ENCODE peak calls at places on chromosomes 6 and 20, in six cellular contexts. One of them, this sample, is unnamed.

GRCh38 chr20:4815618-4816017 is 93.9 kb downstream of the PRND start:
- DNase-seq in GM10248: no peak
- DNase-seq in NCI-H460: no peak
- DNase-seq in activated naive CD4-positive, alpha-beta T cell treated with Interleukin-2 at 50 U/mL for 16 hours: no peak
- DNase-seq in HepG2: no peak
- DNase-seq in germinal center: peak
- DNase-seq in this sample: no peak

GRCh38 chr6:168123165-168123911 is 44.3 kb upstream of the FRMD1 start:
- DNase-seq in GM10248: no peak
- DNase-seq in NCI-H460: no peak
- DNase-seq in activated naive CD4-positive, alpha-beta T cell treated with Interleukin-2 at 50 U/mL for 16 hours: no peak
- DNase-seq in HepG2: no peak
- DNase-seq in germinal center: no peak
- DNase-seq in this sample: no peak

GRCh38 chr6:142846883-142847287 is 98.1 kb downstream of the HIVEP2 start:
- DNase-seq in GM10248: no peak
- DNase-seq in NCI-H460: no peak
- DNase-seq in activated naive CD4-positive, alpha-beta T cell treated with Interleukin-2 at 50 U/mL for 16 hours: no peak
- DNase-seq in HepG2: peak
- DNase-seq in germinal center: no peak
- DNase-seq in this sample: no peak

GRCh38 chr6:599946-600448 is 56.9 kb downstream of the HUS1B start:
- DNase-seq in GM10248: no peak
- DNase-seq in NCI-H460: no peak
- DNase-seq in activated naive CD4-positive, alpha-beta T cell treated with Interleukin-2 at 50 U/mL for 16 hours: no peak
- DNase-seq in HepG2: no peak
- DNase-seq in germinal center: no peak
- DNase-seq in this sample: no peak

GRCh38 chr20:36465109-36466080 is 75.9 kb upstream of the MYL9 start:
- DNase-seq in GM10248: no peak
- DNase-seq in NCI-H460: peak
- DNase-seq in activated naive CD4-positive, alpha-beta T cell treated with Interleukin-2 at 50 U/mL for 16 hours: peak
- DNase-seq in HepG2: peak
- DNase-seq in germinal center: no peak
- DNase-seq in this sample: peak

GRCh38 chr20:37406010-37406998 is 60.4 kb downstream of the SRC start:
- DNase-seq in GM10248: peak
- DNase-seq in NCI-H460: peak
- DNase-seq in activated naive CD4-positive, alpha-beta T cell treated with Interleukin-2 at 50 U/mL for 16 hours: peak
- DNase-seq in HepG2: no peak
- DNase-seq in germinal center: peak
- DNase-seq in this sample: peak

GRCh38 chr6:11854418-11855165 is 76.0 kb upstream of the ADTRP start:
- DNase-seq in GM10248: peak
- DNase-seq in NCI-H460: peak
- DNase-seq in activated naive CD4-positive, alpha-beta T cell treated with Interleukin-2 at 50 U/mL for 16 hours: no peak
- DNase-seq in HepG2: no peak
- DNase-seq in germinal center: no peak
- DNase-seq in this sample: peak

GRCh38 chr6:69732640-69733039 is 64.2 kb downstream of the LMBRD1 start:
- DNase-seq in GM10248: no peak
- DNase-seq in NCI-H460: no peak
- DNase-seq in activated naive CD4-positive, alpha-beta T cell treated with Interleukin-2 at 50 U/mL for 16 hours: no peak
- DNase-seq in HepG2: no peak
- DNase-seq in germinal center: no peak
- DNase-seq in this sample: no peak

GRCh38 chr6:81476881-81477280 is 275.6 kb downstream of the TENT5A start:
- DNase-seq in GM10248: no peak
- DNase-seq in NCI-H460: no peak
- DNase-seq in activated naive CD4-positive, alpha-beta T cell treated with Interleukin-2 at 50 U/mL for 16 hours: no peak
- DNase-seq in HepG2: no peak
- DNase-seq in germinal center: no peak
- DNase-seq in this sample: no peak

GRCh38 chr6:14108571-14109410 is 8.8 kb upstream of the CD83 start:
- DNase-seq in GM10248: peak
- DNase-seq in NCI-H460: no peak
- DNase-seq in activated naive CD4-positive, alpha-beta T cell treated with Interleukin-2 at 50 U/mL for 16 hours: peak
- DNase-seq in HepG2: no peak
- DNase-seq in germinal center: peak
- DNase-seq in this sample: peak

GRCh38 chr20:36342721-36343120 is 36.6 kb downstream of the DLGAP4 start:
- DNase-seq in GM10248: no peak
- DNase-seq in NCI-H460: no peak
- DNase-seq in activated naive CD4-positive, alpha-beta T cell treated with Interleukin-2 at 50 U/mL for 16 hours: no peak
- DNase-seq in HepG2: no peak
- DNase-seq in germinal center: no peak
- DNase-seq in this sample: no peak

GRCh38 chr20:35305682-35306556 is 13.7 kb upstream of the FAM83C start:
- DNase-seq in GM10248: no peak
- DNase-seq in NCI-H460: peak
- DNase-seq in activated naive CD4-positive, alpha-beta T cell treated with Interleukin-2 at 50 U/mL for 16 hours: peak
- DNase-seq in HepG2: peak
- DNase-seq in germinal center: no peak
- DNase-seq in this sample: peak

GRCh38 chr6:137112067-137112355 is 61.4 kb downstream of the IL22RA2 start:
- DNase-seq in GM10248: no peak
- DNase-seq in NCI-H460: no peak
- DNase-seq in activated naive CD4-positive, alpha-beta T cell treated with Interleukin-2 at 50 U/mL for 16 hours: no peak
- DNase-seq in HepG2: no peak
- DNase-seq in germinal center: no peak
- DNase-seq in this sample: no peak

GRCh38 chr20:45014671-45015415 is 48.5 kb downstream of the STK4 start:
- DNase-seq in GM10248: no peak
- DNase-seq in NCI-H460: no peak
- DNase-seq in activated naive CD4-positive, alpha-beta T cell treated with Interleukin-2 at 50 U/mL for 16 hours: no peak
- DNase-seq in HepG2: no peak
- DNase-seq in germinal center: no peak
- DNase-seq in this sample: no peak

GRCh38 chr6:26031151-26031594 is 56.1 kb upstream of the HFE start:
- DNase-seq in GM10248: no peak
- DNase-seq in NCI-H460: peak
- DNase-seq in activated naive CD4-positive, alpha-beta T cell treated with Interleukin-2 at 50 U/mL for 16 hours: no peak
- DNase-seq in HepG2: no peak
- DNase-seq in germinal center: no peak
- DNase-seq in this sample: no peak

GRCh38 chr6:43493833-43494232 is 16.3 kb downstream of the LRRC73 start:
- DNase-seq in GM10248: no peak
- DNase-seq in NCI-H460: no peak
- DNase-seq in activated naive CD4-positive, alpha-beta T cell treated with Interleukin-2 at 50 U/mL for 16 hours: no peak
- DNase-seq in HepG2: peak
- DNase-seq in germinal center: no peak
- DNase-seq in this sample: no peak

GRCh38 chr20:51156041-51156795 is 133.3 kb upstream of the KCNG1 start:
- DNase-seq in GM10248: no peak
- DNase-seq in NCI-H460: no peak
- DNase-seq in activated naive CD4-positive, alpha-beta T cell treated with Interleukin-2 at 50 U/mL for 16 hours: no peak
- DNase-seq in HepG2: no peak
- DNase-seq in germinal center: no peak
- DNase-seq in this sample: no peak

GRCh38 chr6:159461266-159461665 is 231.8 kb downstream of the SOD2 start:
- DNase-seq in GM10248: no peak
- DNase-seq in NCI-H460: no peak
- DNase-seq in activated naive CD4-positive, alpha-beta T cell treated with Interleukin-2 at 50 U/mL for 16 hours: no peak
- DNase-seq in HepG2: no peak
- DNase-seq in germinal center: no peak
- DNase-seq in this sample: no peak

GRCh38 chr20:34375977-34376430 is 12.9 kb downstream of the ITCH start:
- DNase-seq in GM10248: no peak
- DNase-seq in NCI-H460: no peak
- DNase-seq in activated naive CD4-positive, alpha-beta T cell treated with Interleukin-2 at 50 U/mL for 16 hours: no peak
- DNase-seq in HepG2: peak
- DNase-seq in germinal center: no peak
- DNase-seq in this sample: no peak

GRCh38 chr6:101070044-101070608 is 189.0 kb upstream of the ASCC3 start:
- DNase-seq in GM10248: no peak
- DNase-seq in NCI-H460: no peak
- DNase-seq in activated naive CD4-positive, alpha-beta T cell treated with Interleukin-2 at 50 U/mL for 16 hours: no peak
- DNase-seq in HepG2: no peak
- DNase-seq in germinal center: no peak
- DNase-seq in this sample: no peak

This sample was measured in activated CD4-positive, alpha-beta memory T cell treated with anti-CD3 and anti-CD28 coated beads for 36 hours.